ENCODE peak calls at places on chromosome 21, in ten cellular contexts. One of them, this sample, is unnamed.

GRCh38 chr21:42474043-42474831 is 21.8 kb downstream of the RSPH1 start:
- DNase-seq in tibial nerve: no peak
- DNase-seq in pancreas: peak; percentile 76
- DNase-seq in Peyer's patch: peak; percentile 93
- DNase-seq in sigmoid colon: no peak
- DNase-seq in ovary: no peak
- DNase-seq in fibroblast of lung: no peak
- DNase-seq in dorsolateral prefrontal cortex: peak; percentile 11
- DNase-seq in astrocyte: no peak
- DNase-seq in neural progenitor cell: no peak
- DNase-seq in this sample: no peak

GRCh38 chr21:45318556-45319341 is 31.1 kb upstream of the POFUT2 start:
- DNase-seq in tibial nerve: no peak
- DNase-seq in pancreas: peak; percentile 61
- DNase-seq in Peyer's patch: peak; percentile 71
- DNase-seq in sigmoid colon: peak; percentile 88
- DNase-seq in ovary: peak; percentile 55
- DNase-seq in fibroblast of lung: peak; percentile 83
- DNase-seq in dorsolateral prefrontal cortex: no peak
- DNase-seq in astrocyte: no peak
- DNase-seq in neural progenitor cell: no peak
- DNase-seq in this sample: no peak

GRCh38 chr21:40689241-40689640 is 157.7 kb downstream of the DSCAM start:
- DNase-seq in tibial nerve: no peak
- DNase-seq in pancreas: no peak
- DNase-seq in Peyer's patch: no peak
- DNase-seq in sigmoid colon: no peak
- DNase-seq in ovary: no peak
- DNase-seq in fibroblast of lung: no peak
- DNase-seq in dorsolateral prefrontal cortex: no peak
- DNase-seq in astrocyte: no peak
- DNase-seq in neural progenitor cell: no peak
- DNase-seq in this sample: no peak

GRCh38 chr21:16911166-16911607 is 601.7 kb upstream of the CXADR start:
- DNase-seq in tibial nerve: no peak
- DNase-seq in pancreas: no peak
- DNase-seq in Peyer's patch: no peak
- DNase-seq in sigmoid colon: no peak
- DNase-seq in ovary: no peak
- DNase-seq in fibroblast of lung: no peak
- DNase-seq in dorsolateral prefrontal cortex: no peak
- DNase-seq in astrocyte: no peak
- DNase-seq in neural progenitor cell: no peak
- DNase-seq in this sample: no peak

GRCh38 chr21:42574234-42575027 is 60.8 kb downstream of the SLC37A1 start:
- DNase-seq in tibial nerve: no peak
- DNase-seq in pancreas: peak; percentile 21
- DNase-seq in Peyer's patch: peak; percentile 39
- DNase-seq in sigmoid colon: peak; percentile 53
- DNase-seq in ovary: no peak
- DNase-seq in fibroblast of lung: peak; percentile 33
- DNase-seq in dorsolateral prefrontal cortex: peak; percentile 14
- DNase-seq in astrocyte: no peak
- DNase-seq in neural progenitor cell: no peak
- DNase-seq in this sample: peak; percentile 35

GRCh38 chr21:29656504-29657227 is 283.1 kb downstream of the GRIK1 start:
- DNase-seq in tibial nerve: no peak
- DNase-seq in pancreas: no peak
- DNase-seq in Peyer's patch: no peak
- DNase-seq in sigmoid colon: no peak
- DNase-seq in ovary: no peak
- DNase-seq in fibroblast of lung: peak; percentile 78
- DNase-seq in dorsolateral prefrontal cortex: no peak
- DNase-seq in astrocyte: peak; percentile 98
- DNase-seq in neural progenitor cell: no peak
- DNase-seq in this sample: peak; percentile 76

GRCh38 chr21:15775291-15775690 is 45.5 kb downstream of the USP25 start:
- DNase-seq in tibial nerve: no peak
- DNase-seq in pancreas: no peak
- DNase-seq in Peyer's patch: no peak
- DNase-seq in sigmoid colon: no peak
- DNase-seq in ovary: no peak
- DNase-seq in fibroblast of lung: no peak
- DNase-seq in dorsolateral prefrontal cortex: no peak
- DNase-seq in astrocyte: no peak
- DNase-seq in neural progenitor cell: no peak
- DNase-seq in this sample: no peak

GRCh38 chr21:44564099-44564498 is 5.5 kb upstream of the KRTAP10-3 start:
- DNase-seq in tibial nerve: no peak
- DNase-seq in pancreas: no peak
- DNase-seq in Peyer's patch: no peak
- DNase-seq in sigmoid colon: no peak
- DNase-seq in ovary: no peak
- DNase-seq in fibroblast of lung: no peak
- DNase-seq in dorsolateral prefrontal cortex: no peak
- DNase-seq in astrocyte: no peak
- DNase-seq in neural progenitor cell: no peak
- DNase-seq in this sample: no peak

GRCh38 chr21:29098156-29098555 is 24.7 kb upstream of the CCT8 start:
- DNase-seq in tibial nerve: no peak
- DNase-seq in pancreas: no peak
- DNase-seq in Peyer's patch: no peak
- DNase-seq in sigmoid colon: no peak
- DNase-seq in ovary: no peak
- DNase-seq in fibroblast of lung: no peak
- DNase-seq in dorsolateral prefrontal cortex: no peak
- DNase-seq in astrocyte: no peak
- DNase-seq in neural progenitor cell: no peak
- DNase-seq in this sample: no peak

GRCh38 chr21:41620541-41620940 is 112.6 kb upstream of the TMPRSS2 start:
- DNase-seq in tibial nerve: no peak
- DNase-seq in pancreas: no peak
- DNase-seq in Peyer's patch: no peak
- DNase-seq in sigmoid colon: no peak
- DNase-seq in ovary: no peak
- DNase-seq in fibroblast of lung: no peak
- DNase-seq in dorsolateral prefrontal cortex: no peak
- DNase-seq in astrocyte: no peak
- DNase-seq in neural progenitor cell: no peak
- DNase-seq in this sample: no peak

GRCh38 chr21:44805226-44805625 is 3.6 kb upstream of the UBE2G2 start:
- DNase-seq in tibial nerve: no peak
- DNase-seq in pancreas: no peak
- DNase-seq in Peyer's patch: no peak
- DNase-seq in sigmoid colon: no peak
- DNase-seq in ovary: no peak
- DNase-seq in fibroblast of lung: no peak
- DNase-seq in dorsolateral prefrontal cortex: no peak
- DNase-seq in astrocyte: no peak
- DNase-seq in neural progenitor cell: no peak
- DNase-seq in this sample: no peak

GRCh38 chr21:14070049-14070893 is 140.5 kb downstream of the LIPI start:
- DNase-seq in tibial nerve: no peak
- DNase-seq in pancreas: no peak
- DNase-seq in Peyer's patch: no peak
- DNase-seq in sigmoid colon: no peak
- DNase-seq in ovary: no peak
- DNase-seq in fibroblast of lung: no peak
- DNase-seq in dorsolateral prefrontal cortex: no peak
- DNase-seq in astrocyte: no peak
- DNase-seq in neural progenitor cell: no peak
- DNase-seq in this sample: no peak

GRCh38 chr21:43827015-43827611 is 37.7 kb downstream of the RRP1 start:
- DNase-seq in tibial nerve: no peak
- DNase-seq in pancreas: peak; percentile 35
- DNase-seq in Peyer's patch: no peak
- DNase-seq in sigmoid colon: peak; percentile 60
- DNase-seq in ovary: no peak
- DNase-seq in fibroblast of lung: peak; percentile 57
- DNase-seq in dorsolateral prefrontal cortex: no peak
- DNase-seq in astrocyte: peak; percentile 41
- DNase-seq in neural progenitor cell: no peak
- DNase-seq in this sample: peak; percentile 78

GRCh38 chr21:46191257-46191685 is 7.0 kb upstream of the SPATC1L start:
- DNase-seq in tibial nerve: peak; percentile 33
- DNase-seq in pancreas: no peak
- DNase-seq in Peyer's patch: peak; percentile 46
- DNase-seq in sigmoid colon: peak; percentile 82
- DNase-seq in ovary: peak; percentile 40
- DNase-seq in fibroblast of lung: peak; percentile 88
- DNase-seq in dorsolateral prefrontal cortex: peak; percentile 24
- DNase-seq in astrocyte: peak; percentile 72
- DNase-seq in neural progenitor cell: no peak
- DNase-seq in this sample: peak; percentile 74

GRCh38 chr21:37364722-37365121 is 1.9 kb upstream of the DYRK1A start:
- DNase-seq in tibial nerve: no peak
- DNase-seq in pancreas: no peak
- DNase-seq in Peyer's patch: no peak
- DNase-seq in sigmoid colon: no peak
- DNase-seq in ovary: no peak
- DNase-seq in fibroblast of lung: no peak
- DNase-seq in dorsolateral prefrontal cortex: no peak
- DNase-seq in astrocyte: no peak
- DNase-seq in neural progenitor cell: no peak
- DNase-seq in this sample: no peak
- H3K4me3 ChIP-seq in tibial nerve: peak overlapping the region; percentile 90
- H3K4me3 ChIP-seq in pancreas: no peak overlapping the region
- H3K4me3 ChIP-seq in Peyer's patch: peak overlapping the region; percentile 98
- H3K4me3 ChIP-seq in sigmoid colon: no peak overlapping the region
- H3K4me3 ChIP-seq in ovary: no peak overlapping the region
- H3K4me3 ChIP-seq in fibroblast of lung: peak overlapping the region; percentile 91
- H3K4me3 ChIP-seq in dorsolateral prefrontal cortex: no peak overlapping the region
- H3K4me3 ChIP-seq in astrocyte: no peak overlapping the region
- H3K4me3 ChIP-seq in neural progenitor cell: peak overlapping the region; percentile 93
- H3K4me3 ChIP-seq in this sample: no peak overlapping the region

GRCh38 chr21:33393348-33393747 is 9.9 kb upstream of the IFNGR2 start:
- DNase-seq in tibial nerve: no peak
- DNase-seq in pancreas: no peak
- DNase-seq in Peyer's patch: no peak
- DNase-seq in sigmoid colon: no peak
- DNase-seq in ovary: no peak
- DNase-seq in fibroblast of lung: no peak
- DNase-seq in dorsolateral prefrontal cortex: no peak
- DNase-seq in astrocyte: no peak
- DNase-seq in neural progenitor cell: no peak
- DNase-seq in this sample: no peak
- H3K27ac ChIP-seq in tibial nerve: no peak overlapping the region
- H3K27ac ChIP-seq in pancreas: no peak overlapping the region
- H3K27ac ChIP-seq in Peyer's patch: no peak overlapping the region
- H3K27ac ChIP-seq in sigmoid colon: no peak overlapping the region
- H3K27ac ChIP-seq in ovary: no peak overlapping the region
- H3K27ac ChIP-seq in fibroblast of lung: no peak overlapping the region
- H3K27ac ChIP-seq in dorsolateral prefrontal cortex: no peak overlapping the region
- H3K27ac ChIP-seq in astrocyte: no peak overlapping the region
- H3K27ac ChIP-seq in neural progenitor cell: no peak overlapping the region
- H3K27ac ChIP-seq in this sample: no peak overlapping the region

GRCh38 chr21:18722193-18722592 is 318.6 kb upstream of the TMPRSS15 start:
- DNase-seq in tibial nerve: no peak
- DNase-seq in pancreas: no peak
- DNase-seq in Peyer's patch: no peak
- DNase-seq in sigmoid colon: no peak
- DNase-seq in ovary: no peak
- DNase-seq in fibroblast of lung: no peak
- DNase-seq in dorsolateral prefrontal cortex: no peak
- DNase-seq in astrocyte: no peak
- DNase-seq in neural progenitor cell: no peak
- DNase-seq in this sample: no peak

DNA sequence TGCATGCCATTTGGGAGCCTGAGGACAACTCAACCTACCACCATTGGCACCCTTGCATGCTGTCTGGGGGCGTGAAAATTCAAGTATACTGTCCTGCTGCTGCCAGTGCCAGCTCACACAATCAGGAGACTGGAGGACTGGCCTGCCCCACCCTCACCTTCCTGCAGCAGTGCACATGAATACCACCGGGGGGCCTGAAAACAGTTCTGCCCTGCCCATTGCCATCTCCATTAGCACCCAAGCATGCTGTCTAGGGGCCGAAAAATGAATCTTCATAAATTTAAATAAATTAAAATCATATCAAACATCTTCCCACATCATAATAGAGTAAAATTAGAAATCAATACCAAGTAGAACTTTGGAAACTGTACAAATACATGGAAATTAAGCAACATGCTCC is 322.1 kb upstream of the TMPRSS15 start:
- DNase-seq in tibial nerve: no peak
- DNase-seq in pancreas: no peak
- DNase-seq in Peyer's patch: no peak
- DNase-seq in sigmoid colon: no peak
- DNase-seq in ovary: no peak
- DNase-seq in fibroblast of lung: no peak
- DNase-seq in dorsolateral prefrontal cortex: no peak
- DNase-seq in astrocyte: no peak
- DNase-seq in neural progenitor cell: peak; percentile 9
- DNase-seq in this sample: no peak
- TF ChIP-seq CTCF in tibial nerve: no peak
- TF ChIP-seq CTCF in pancreas: no peak
- TF ChIP-seq CTCF in Peyer's patch: no peak
- TF ChIP-seq CTCF in sigmoid colon: no peak
- TF ChIP-seq CTCF in ovary: no peak
- TF ChIP-seq CTCF in fibroblast of lung: no peak
- TF ChIP-seq CTCF in dorsolateral prefrontal cortex: no peak
- TF ChIP-seq CTCF in astrocyte: no peak
- TF ChIP-seq CTCF in neural progenitor cell: peak; percentile 33
- TF ChIP-seq CTCF in this sample: peak; percentile 50

GRCh38 chr21:34883501-34884271 is 165.4 kb downstream of the RUNX1 start:
- DNase-seq in tibial nerve: no peak
- DNase-seq in pancreas: no peak
- DNase-seq in Peyer's patch: no peak
- DNase-seq in sigmoid colon: no peak
- DNase-seq in ovary: no peak
- DNase-seq in fibroblast of lung: peak; percentile 44
- DNase-seq in dorsolateral prefrontal cortex: no peak
- DNase-seq in astrocyte: no peak
- DNase-seq in neural progenitor cell: no peak
- DNase-seq in this sample: no peak

GRCh38 chr21:34885636-34886553 is 163.2 kb downstream of the RUNX1 start:
- DNase-seq in tibial nerve: no peak
- DNase-seq in pancreas: no peak
- DNase-seq in Peyer's patch: peak; percentile 71
- DNase-seq in sigmoid colon: no peak
- DNase-seq in ovary: peak; percentile 49
- DNase-seq in fibroblast of lung: peak; percentile 46
- DNase-seq in dorsolateral prefrontal cortex: no peak
- DNase-seq in astrocyte: no peak
- DNase-seq in neural progenitor cell: peak; percentile 57
- DNase-seq in this sample: no peak

GRCh38 chr21:34882719-34883131 is 166.4 kb downstream of the RUNX1 start:
- DNase-seq in tibial nerve: no peak
- DNase-seq in pancreas: no peak
- DNase-seq in Peyer's patch: no peak
- DNase-seq in sigmoid colon: no peak
- DNase-seq in ovary: no peak
- DNase-seq in fibroblast of lung: no peak
- DNase-seq in dorsolateral prefrontal cortex: no peak
- DNase-seq in astrocyte: no peak
- DNase-seq in neural progenitor cell: no peak
- DNase-seq in this sample: no peak

GRCh38 chr21:34885125-34885524 is 164.0 kb downstream of the RUNX1 start:
- DNase-seq in tibial nerve: no peak
- DNase-seq in pancreas: no peak
- DNase-seq in Peyer's patch: no peak
- DNase-seq in sigmoid colon: no peak
- DNase-seq in ovary: no peak
- DNase-seq in fibroblast of lung: peak; percentile 43
- DNase-seq in dorsolateral prefrontal cortex: no peak
- DNase-seq in astrocyte: no peak
- DNase-seq in neural progenitor cell: peak; percentile 43
- DNase-seq in this sample: no peak

GRCh38 chr21:34884346-34884929 is 164.7 kb downstream of the RUNX1 start:
- DNase-seq in tibial nerve: no peak
- DNase-seq in pancreas: no peak
- DNase-seq in Peyer's patch: no peak
- DNase-seq in sigmoid colon: no peak
- DNase-seq in ovary: no peak
- DNase-seq in fibroblast of lung: peak; percentile 37
- DNase-seq in dorsolateral prefrontal cortex: no peak
- DNase-seq in astrocyte: no peak
- DNase-seq in neural progenitor cell: no peak
- DNase-seq in this sample: no peak
- H3K4me3 ChIP-seq in tibial nerve: peak overlapping the region; percentile 93
- H3K4me3 ChIP-seq in pancreas: no peak overlapping the region
- H3K4me3 ChIP-seq in Peyer's patch: peak overlapping the region; percentile 83
- H3K4me3 ChIP-seq in sigmoid colon: no peak overlapping the region
- H3K4me3 ChIP-seq in ovary: no peak overlapping the region
- H3K4me3 ChIP-seq in fibroblast of lung: peak overlapping the region; percentile 100
- H3K4me3 ChIP-seq in dorsolateral prefrontal cortex: peak overlapping the region; percentile 14
- H3K4me3 ChIP-seq in astrocyte: peak overlapping the region; percentile 95
- H3K4me3 ChIP-seq in neural progenitor cell: no peak overlapping the region
- H3K4me3 ChIP-seq in this sample: peak overlapping the region; percentile 91

This sample was measured in brain microvascular endothelial cell.